ENCODE peak calls at places on chromosomes 3 and 15, in ten cellular contexts. E is stimulated activated CD8-positive, alpha-beta memory T cell treated with anti-CD3 and anti-CD28 coated beads, Interleukin-15, amount 100 ng/mL, for 24 hours; B is RKO; H is NCI-H1105; F is MG63; O is AG09309; X is progenitor cell of endocrine pancreas; G is AG08396; K is heart left ventricle; P is nucleus accumbens. I is an unnamed sample.

GRCh38 chr15:43912991-43913927 is 86.5 kb downstream of the WDR76 start:
- DNase-seq in P (no peak), O (peak), F (peak), X (no peak), H (no peak), B (peak), E (no peak), G (peak), K (peak), I (no peak)

GRCh38 chr15:89136818-89137772 is 48.8 kb downstream of the ABHD2 start:
- DNase-seq in E (no peak), B (no peak), X (no peak), K (peak), H (no peak), G (peak), O (no peak), P (no peak), F (no peak), I (no peak)

GRCh38 chr3:150213577-150213976 is 194.5 kb upstream of the TSC22D2 start:
- DNase-seq in K (no peak), G (no peak), O (no peak), P (no peak), H (no peak), E (no peak), X (no peak), B (no peak), F (no peak), I (no peak)

GRCh38 chr3:143427626-143428025 is 308.1 kb downstream of the CHST2 start:
- DNase-seq in O (no peak), E (no peak), K (no peak), P (no peak), B (no peak), X (no peak), H (no peak), F (no peak), G (no peak), I (no peak)

GRCh38 chr15:64044315-64045105 is 1.8 kb downstream of the DAPK2 start:
- DNase-seq in B (no peak), E (no peak), P (no peak), F (no peak), K (no peak), H (no peak), X (no peak), O (no peak), G (no peak), I (no peak)

GRCh38 chr3:179260949-179261765 is 10.2 kb upstream of the KCNMB3 start:
- DNase-seq in B (no peak), O (peak), K (peak), E (peak), H (peak), F (peak), G (peak), P (peak), X (peak), I (peak)

GRCh38 chr3:176491084-176491483 is 706.2 kb downstream of the TBL1XR1 start:
- DNase-seq in H (no peak), E (no peak), B (no peak), O (no peak), X (no peak), F (no peak), K (no peak), P (no peak), G (no peak), I (no peak)

GRCh38 chr3:29279830-29280229 is 1.0 kb upstream of the RBMS3 start:
- DNase-seq in H (no peak), E (no peak), F (no peak), K (peak), X (no peak), G (peak), B (no peak), O (no peak), P (no peak), I (no peak)

GRCh38 chr3:129034650-129035049 is 25.9 kb upstream of the GP9 start:
- DNase-seq in G (peak), P (no peak), O (no peak), F (peak), B (no peak), H (no peak), X (no peak), E (no peak), K (no peak), I (peak)

GRCh38 chr3:71371282-71371681 is 212.2 kb downstream of the FOXP1 start:
- DNase-seq in E (no peak), O (no peak), X (no peak), H (no peak), K (no peak), F (peak), P (no peak), B (no peak), G (no peak), I (no peak)

GRCh38 chr3:557972-558371 is 361.4 kb downstream of the CHL1 start:
- DNase-seq in G (no peak), X (no peak), F (no peak), K (no peak), B (no peak), E (no peak), H (no peak), O (no peak), P (no peak), I (no peak)

GRCh38 chr15:65940618-65940909 is 71.3 kb downstream of the RAB11A start:
- DNase-seq in P (no peak), H (no peak), O (no peak), E (no peak), F (no peak), K (no peak), X (no peak), G (no peak), B (no peak), I (no peak)

GRCh38 chr15:89653578-89653977 is 1.7 kb downstream of the KIF7 start:
- DNase-seq in F (no peak), H (no peak), K (no peak), P (no peak), O (no peak), E (no peak), X (no peak), G (no peak), B (no peak), I (no peak)

GRCh38 chr3:126468028-126468891 is 7.4 kb downstream of the ZXDC start:
- DNase-seq in F (no peak), K (peak), B (no peak), E (no peak), G (peak), O (no peak), P (no peak), H (no peak), X (no peak), I (peak)

GRCh38 chr15:51368751-51369450 is 27.4 kb downstream of the GLDN start:
- DNase-seq in P (no peak), X (no peak), H (no peak), K (no peak), B (no peak), E (no peak), O (peak), F (peak), G (peak), I (no peak)

GRCh38 chr15:74545776-74546656 is 5.0 kb downstream of the ARID3B start:
- DNase-seq in P (peak), K (peak), E (peak), H (peak), G (peak), F (peak), X (no peak), B (peak), O (peak), I (peak)

GRCh38 chr15:60514261-60514881 is 35.4 kb upstream of the ICE2 start:
- DNase-seq in G (no peak), O (no peak), K (no peak), E (no peak), F (no peak), P (no peak), B (no peak), X (no peak), H (no peak), I (no peak)

GRCh38 chr3:19073341-19074105 is 74.8 kb upstream of the KCNH8 start:
- DNase-seq in K (no peak), B (no peak), P (no peak), F (no peak), X (no peak), O (no peak), E (no peak), G (no peak), H (no peak), I (no peak)

GRCh38 chr15:84604804-84605203 is 4.0 kb downstream of the ZSCAN2 start:
- DNase-seq in H (no peak), B (no peak), P (no peak), G (no peak), K (no peak), E (peak), O (no peak), F (no peak), X (no peak), I (no peak)

GRCh38 chr15:58147151-58147550 is 9.0 kb downstream of the AQP9 start:
- DNase-seq in E (no peak), X (no peak), K (no peak), F (no peak), B (no peak), O (no peak), P (no peak), H (no peak), G (no peak), I (no peak)

GRCh38 chr3:38397320-38397719 is 50.7 kb downstream of the XYLB start:
- DNase-seq in E (no peak), P (no peak), K (no peak), B (peak), O (no peak), G (peak), H (no peak), X (peak), F (peak), I (no peak)

GRCh38 chr15:67692573-67692972 is 132.7 kb upstream of the SKOR1 start:
- DNase-seq in K (no peak), F (no peak), X (no peak), E (no peak), B (no peak), H (no peak), P (no peak), O (no peak), G (no peak), I (no peak)

GRCh38 chr15:51025454-51025846 is 69.3 kb downstream of the TNFAIP8L3 start:
- DNase-seq in P (no peak), H (peak), X (no peak), E (no peak), K (no peak), G (no peak), O (no peak), B (no peak), F (peak), I (no peak)

GRCh38 chr3:195003006-195003892 is 267.7 kb downstream of the XXYLT1 start:
- DNase-seq in G (no peak), O (no peak), P (no peak), X (no peak), K (peak), H (no peak), F (no peak), E (no peak), B (no peak), I (peak)

GRCh38 chr3:144482876-144483275 is 511.3 kb downstream of the DIPK2A start:
- DNase-seq in B (no peak), H (no peak), K (no peak), E (no peak), P (no peak), O (no peak), G (no peak), X (no peak), F (no peak), I (no peak)

GRCh38 chr15:60392601-60392985 is 5.2 kb downstream of the ANXA2 start:
- DNase-seq in K (no peak), B (peak), F (peak), O (no peak), E (no peak), H (no peak), P (no peak), X (no peak), G (peak), I (no peak)

GRCh38 chr3:126373682-126374601 is 16.7 kb upstream of the KLF15 start:
- DNase-seq in G (no peak), O (peak), X (no peak), H (no peak), B (no peak), K (no peak), F (no peak), P (no peak), E (no peak), I (no peak)

GRCh38 chr15:38461089-38461833 is 7.3 kb downstream of the FAM98B start:
- DNase-seq in F (no peak), O (no peak), P (no peak), B (no peak), E (no peak), K (no peak), X (no peak), G (peak), H (no peak), I (no peak)

GRCh38 chr3:171506743-171507319 is 46.6 kb upstream of the TNIK start:
- DNase-seq in K (no peak), F (no peak), O (no peak), B (no peak), G (no peak), X (no peak), P (no peak), H (no peak), E (no peak), I (no peak)

GRCh38 chr3:11548721-11549131 is 95.0 kb downstream of the VGLL4 start:
- DNase-seq in O (no peak), G (peak), P (no peak), E (no peak), B (no peak), K (peak), F (peak), H (no peak), X (no peak), I (peak)

GRCh38 chr3:152267319-152267689 is 1.4 kb upstream of the MBNL1 start:
- DNase-seq in O (no peak), G (no peak), F (no peak), E (no peak), X (no peak), H (no peak), K (no peak), P (no peak), B (no peak), I (no peak)